ENCODE peak calls at places on chromosome 17, in four cellular contexts. B, R, O and S are unnamed samples. For H3K27me3, the result is how much of the 10 kb centered on the place peaks cover.

GRCh38 chr17:17568772-17569195 is 22.7 kb downstream of the PEMT start:
- DNase-seq in O (no peak), R (no peak), B (peak), S (peak)

GRCh38 chr17:70464995-70465394 is 295.7 kb downstream of the KCNJ2 start:
- DNase-seq in O (no peak), R (no peak), B (no peak), S (no peak)

GRCh38 chr17:40099627-40100418 is 566 bp downstream of the NR1D1 start:
- DNase-seq in R (no peak), B (no peak), O (no peak), S (no peak)

GRCh38 chr17:1545618-1546017 is 17.0 kb downstream of the PITPNA start:
- DNase-seq in R (no peak), O (no peak), B (no peak), S (peak)

GRCh38 chr17:77634710-77635109 is 323.8 kb upstream of the TNRC6C start:
- DNase-seq in O (no peak), R (no peak), B (no peak), S (no peak)

GRCh38 chr17:77644181-77644972 is 314.1 kb upstream of the TNRC6C start:
- DNase-seq in O (no peak), B (no peak), R (no peak), S (no peak)

GRCh38 chr17:16444258-16444886 is 29.0 kb downstream of the TRPV2 start:
- DNase-seq in O (no peak), R (no peak), B (peak), S (no peak)

GRCh38 chr17:76716834-76717205 is 6.1 kb upstream of the MXRA7 start:
- DNase-seq in O (peak), R (no peak), B (peak), S (no peak)

GRCh38 chr17:15440347-15440746 is 27.1 kb downstream of the CDRT4 start:
- DNase-seq in O (no peak), B (no peak), R (peak), S (no peak)

GRCh38 chr17:30363715-30364202 is 15.0 kb upstream of the CPD start:
- DNase-seq in B (peak), O (peak), R (no peak), S (peak)

GRCh38 chr17:6580628-6581027 is 24.3 kb upstream of the PITPNM3 start:
- DNase-seq in R (no peak), O (no peak), B (no peak), S (no peak)

GRCh38 chr17:40621558-40621957 is 26.1 kb downstream of the SMARCE1 start:
- DNase-seq in B (no peak), R (no peak), O (peak), S (no peak)

GRCh38 chr17:78032166-78032565 is 73.7 kb downstream of the TNRC6C start:
- DNase-seq in R (no peak), O (no peak), B (peak), S (peak)

GRCh38 chr17:63641678-63642077 is 19.5 kb downstream of the MAP3K3 start:
- DNase-seq in B (no peak), R (no peak), O (no peak), S (no peak)

GRCh38 chr17:63961355-63962207 is 11.1 kb downstream of the SCN4A start:
- DNase-seq in R (peak), B (peak), O (no peak), S (peak)

GRCh38 chr17:64648234-64648633 is 13.9 kb downstream of the SMURF2 start:
- DNase-seq in B (no peak), R (no peak), O (no peak), S (no peak)

GRCh38 chr17:75636381-75637142 is 3.3 kb downstream of the SMIM5 start:
- DNase-seq in R (no peak), O (no peak), B (no peak), S (no peak)
- TF ChIP-seq CTCF in R (no peak), O (no peak), B (no peak), S (no peak)

DNA sequence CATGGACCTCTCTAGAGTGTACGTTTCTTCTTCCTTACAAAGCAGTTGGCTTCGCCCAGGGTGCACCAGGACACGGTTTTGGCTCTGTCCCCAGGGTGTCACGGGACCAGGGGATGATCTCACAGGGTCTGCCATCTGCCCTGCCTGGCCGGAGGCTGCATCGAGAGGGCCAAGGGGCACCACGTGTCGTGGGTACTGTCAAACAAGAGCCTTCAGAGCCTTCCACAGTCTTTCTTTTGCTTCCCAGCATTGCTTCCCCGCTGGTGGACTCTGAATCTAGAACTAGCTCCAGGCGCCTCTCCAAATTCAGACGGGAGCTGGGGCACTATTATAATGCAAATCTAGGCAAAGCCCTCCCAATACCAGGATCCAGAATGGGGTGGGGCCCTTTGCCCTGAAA is 47.9 kb downstream of the MAPT start:
- DNase-seq in B (peak), R (peak), O (no peak), S (no peak)
- H3K4me3 ChIP-seq in B (no peak), R (no peak), O (no peak), S (no peak)

DNA sequence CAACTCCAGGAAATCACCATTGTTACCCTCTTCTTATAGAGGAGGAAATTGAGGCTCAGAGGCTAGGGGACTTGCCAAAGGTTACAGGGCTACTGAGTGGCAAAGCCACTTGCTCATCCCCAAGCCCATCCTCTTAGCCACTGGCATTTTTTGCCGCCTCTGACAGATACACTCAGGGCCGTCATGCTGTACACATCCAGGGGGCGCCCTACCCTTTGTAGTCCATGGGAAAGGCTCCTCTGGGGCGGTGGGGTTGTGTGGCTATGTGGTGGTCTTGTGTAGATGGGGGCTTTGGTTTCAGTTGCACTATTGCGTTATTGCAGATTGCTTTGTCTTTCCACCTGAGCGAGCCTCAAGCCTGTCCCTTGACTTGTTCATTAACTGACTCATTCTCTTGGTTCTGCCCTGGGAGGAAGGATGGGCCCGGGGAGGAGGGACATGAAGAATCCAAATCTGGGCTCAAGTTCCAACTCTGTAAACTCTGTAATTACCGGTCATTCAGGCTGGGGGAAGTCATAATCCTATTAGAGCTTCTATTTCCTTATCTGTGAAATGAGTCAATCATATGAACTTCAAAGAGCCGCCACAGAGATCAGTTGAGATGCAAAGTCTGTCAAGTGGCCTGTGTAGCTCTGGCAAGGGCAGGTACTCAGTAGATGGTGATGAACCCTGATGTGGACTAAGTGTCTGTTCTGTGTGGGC is 2.8 kb downstream of the NOS2 start:
- DNase-seq in R (no peak), B (no peak), O (no peak), S (no peak)
- H3K27me3 ChIP-seq in R (under half), B (under half), O (under half), S (under half)

DNA sequence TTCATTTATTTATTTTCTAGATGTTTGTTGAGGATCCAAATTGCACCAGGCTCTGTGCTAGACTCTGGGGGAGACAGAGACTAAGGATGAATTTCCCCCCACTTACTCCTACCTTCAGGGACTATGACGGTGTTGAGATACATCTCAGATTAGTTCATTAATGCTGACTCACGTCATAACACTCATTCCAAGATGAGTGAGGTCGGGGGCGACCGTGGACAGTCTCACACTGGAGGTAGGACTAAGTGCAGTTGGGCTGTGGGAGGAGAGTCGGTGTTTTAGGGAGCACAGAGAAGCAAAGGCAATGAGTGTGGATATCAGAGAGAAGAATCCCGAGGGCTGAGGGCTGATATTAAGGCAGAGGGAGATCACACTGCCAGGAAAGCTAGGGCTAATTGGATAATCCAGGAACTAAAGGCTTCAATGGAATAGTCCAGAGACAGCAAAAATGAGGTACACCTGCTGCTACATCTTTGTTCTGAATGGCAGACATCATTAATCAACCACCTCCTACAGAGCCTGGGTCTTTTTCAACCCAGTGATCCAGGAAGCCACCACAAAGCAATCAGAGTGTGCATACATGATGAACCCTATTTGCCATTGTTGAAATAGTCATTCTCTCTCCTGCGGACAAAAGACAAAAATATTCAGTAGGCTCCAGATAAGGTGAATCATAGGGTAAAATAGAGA is 38.6 kb upstream of the CACNG4 start:
- DNase-seq in O (no peak), R (no peak), B (no peak), S (no peak)
- TF ChIP-seq CTCF in O (no peak), R (no peak), B (no peak), S (no peak)

GRCh38 chr17:72587773-72588511 is 467.1 kb downstream of the SOX9 start:
- DNase-seq in B (peak), R (no peak), O (no peak), S (peak)
- H3K4me3 ChIP-seq in B (no peak), R (no peak), O (peak), S (peak)

GRCh38 chr17:36814958-36815357 is 122.3 kb upstream of the LHX1 start:
- DNase-seq in R (no peak), O (no peak), B (no peak), S (no peak)

GRCh38 chr17:36816214-36816613 is 121.1 kb upstream of the LHX1 start:
- DNase-seq in B (no peak), O (no peak), R (no peak), S (no peak)

GRCh38 chr17:36816889-36817288 is 120.4 kb upstream of the LHX1 start:
- DNase-seq in B (no peak), O (no peak), R (no peak), S (no peak)

GRCh38 chr17:36818134-36818825 is 119.0 kb upstream of the LHX1 start:
- DNase-seq in O (no peak), R (no peak), B (no peak), S (no peak)

GRCh38 chr17:36817483-36818048 is 119.7 kb upstream of the LHX1 start:
- DNase-seq in B (no peak), O (no peak), R (no peak), S (no peak)
- H3K27me3 ChIP-seq in B (under half), O (under half), R (under half), S (under half)

DNA sequence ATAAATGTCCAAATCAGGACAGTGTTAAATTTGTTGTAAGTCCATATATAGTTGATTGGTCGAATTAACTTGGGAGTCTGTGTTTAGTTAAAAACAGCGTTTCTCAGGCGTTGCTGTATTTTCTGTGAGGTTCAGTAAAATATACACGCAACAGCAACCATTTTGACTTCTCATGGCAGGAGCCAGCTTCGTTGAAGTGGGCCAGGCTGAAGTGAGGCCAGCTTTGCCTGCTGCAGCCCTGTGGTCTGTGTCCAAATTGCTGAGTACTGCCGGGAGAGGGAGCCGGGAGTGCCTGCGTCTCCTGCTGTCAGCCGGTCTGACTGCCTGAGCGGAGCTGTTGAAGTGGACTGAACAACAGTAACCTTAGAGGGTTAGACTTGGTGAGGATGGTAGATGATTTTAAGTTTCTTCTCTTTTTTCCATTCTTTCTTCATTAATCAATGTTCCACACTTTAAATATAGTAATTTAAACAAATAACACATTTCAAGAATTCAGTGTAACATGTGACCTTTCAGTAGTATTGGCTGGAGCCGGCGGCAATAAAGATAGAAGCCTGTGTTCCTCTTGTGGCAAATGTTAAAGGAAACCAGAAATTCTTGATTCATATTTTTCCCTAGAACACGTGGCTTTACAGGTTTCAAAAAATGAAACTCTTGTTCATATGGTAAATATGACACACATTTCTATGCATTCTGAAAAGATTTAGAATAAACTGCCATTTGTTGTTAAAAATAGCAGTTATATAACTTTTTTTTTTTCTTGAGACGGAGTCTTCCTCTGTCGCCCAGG is 37.0 kb upstream of the ZNF750 start:
- DNase-seq in R (peak), O (peak), B (peak), S (peak)
- TF ChIP-seq CTCF in R (peak), O (peak), B (peak), S (peak)

GRCh38 chr17:74863420-74864296 is 4.0 kb upstream of the GRIN2C start:
- DNase-seq in B (no peak), O (no peak), R (no peak), S (no peak)

GRCh38 chr17:74860999-74861553 is 1.4 kb upstream of the GRIN2C start:
- DNase-seq in B (no peak), R (no peak), O (no peak), S (no peak)

GRCh38 chr17:74862919-74863318 is 3.2 kb upstream of the GRIN2C start:
- DNase-seq in B (no peak), R (no peak), O (no peak), S (no peak)

GRCh38 chr17:74861554-74862107 is 1.9 kb upstream of the GRIN2C start:
- DNase-seq in R (no peak), O (no peak), B (no peak), S (no peak)

GRCh38 chr17:74862108-74862901 is 2.6 kb upstream of the GRIN2C start:
- DNase-seq in B (peak), O (no peak), R (peak), S (no peak)
- H3K4me3 ChIP-seq in B (no peak), O (no peak), R (no peak), S (no peak)

DNA sequence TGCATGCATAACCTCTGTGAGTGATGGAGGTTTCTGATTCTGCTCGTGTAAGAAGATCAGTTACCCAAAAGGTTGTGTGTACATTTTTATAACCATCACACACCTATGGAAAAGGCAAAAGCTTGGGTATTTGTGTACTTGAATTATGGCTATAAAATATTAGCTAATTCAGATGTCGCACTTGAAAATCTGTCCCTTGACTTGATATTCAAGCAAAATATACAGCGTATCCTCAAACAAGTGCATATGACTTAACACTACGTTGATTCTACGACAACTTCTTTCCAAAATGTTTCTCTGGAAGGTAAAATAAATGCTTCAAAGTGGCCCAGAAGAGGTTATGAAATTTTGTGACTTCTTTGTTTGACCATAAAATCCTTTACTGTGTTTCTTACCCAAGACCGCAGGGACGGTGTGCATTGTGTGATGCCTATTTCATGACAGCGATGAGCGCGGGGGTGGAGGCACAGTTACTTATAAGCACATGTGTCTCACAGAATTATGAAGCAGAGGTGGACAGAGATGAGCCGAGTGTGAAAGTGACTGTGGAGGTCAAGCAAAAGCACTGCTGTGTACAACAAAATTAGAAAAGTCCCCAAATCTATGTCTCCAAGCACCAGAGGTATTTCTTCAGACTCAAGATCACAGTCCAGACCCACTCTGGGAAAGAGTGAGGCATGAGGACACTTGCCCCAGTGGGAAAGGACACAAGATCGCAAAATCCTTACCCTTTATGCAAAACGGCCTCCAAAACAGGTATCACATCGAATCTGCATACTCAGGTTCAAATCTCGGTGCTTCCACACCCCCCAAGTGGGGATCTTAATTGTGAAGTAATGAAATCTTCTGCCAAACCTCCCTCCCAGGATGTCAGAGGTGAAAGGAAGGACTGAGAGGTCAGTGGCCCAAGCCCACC is 4.1 kb upstream of the HOXB9 start:
- DNase-seq in R (no peak), B (no peak), O (no peak), S (no peak)
- H3K27me3 ChIP-seq in R (half or more), B (half or more), O (half or more), S (half or more)

DNA sequence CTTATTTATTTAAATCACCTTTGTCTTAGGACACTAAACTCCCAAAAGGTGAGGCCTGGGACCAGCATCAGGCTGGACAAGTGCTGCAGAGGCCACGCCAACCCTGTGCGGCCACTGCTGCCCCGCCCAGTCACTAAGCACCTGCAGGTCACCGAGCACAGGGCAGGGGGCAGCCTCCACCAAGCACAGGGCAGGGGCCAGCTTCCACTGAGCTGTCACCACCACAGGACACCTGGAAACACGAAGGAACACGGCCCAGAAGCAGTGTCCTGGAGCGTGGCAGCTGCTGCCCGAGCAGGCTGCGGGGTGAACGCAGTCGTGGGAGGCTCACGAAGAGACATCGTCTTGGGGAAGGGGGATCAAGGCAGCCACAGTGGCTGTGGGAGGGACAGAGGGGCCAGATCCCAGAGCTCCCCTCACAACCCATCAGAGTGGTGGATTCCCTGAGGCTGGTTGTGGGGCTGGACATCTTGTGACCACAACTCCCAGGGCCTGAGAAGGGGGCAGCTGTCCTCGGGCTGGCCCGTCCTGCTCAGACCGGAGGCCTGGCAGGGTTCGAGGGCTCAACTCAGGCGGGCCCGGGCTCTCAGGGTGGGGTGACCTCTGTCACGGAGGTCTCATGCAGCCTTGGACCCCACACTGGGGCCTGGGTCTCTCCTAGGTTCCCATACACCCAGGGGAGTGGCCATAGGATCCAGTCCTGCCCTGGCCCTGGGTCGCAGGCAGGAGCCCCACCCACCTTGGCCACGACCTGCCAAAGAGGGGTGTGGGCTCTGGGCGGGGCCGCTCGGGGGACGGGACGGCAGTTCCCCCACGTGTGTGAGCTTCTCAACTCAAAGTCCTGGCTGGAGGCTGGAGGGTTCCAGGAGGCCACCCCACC is 18.7 kb downstream of the RAB40B start:
- DNase-seq in B (no peak), R (no peak), O (no peak), S (no peak)
- TF ChIP-seq CTCF in B (no peak), R (no peak), O (no peak), S (no peak)